ENCODE peak calls at places on chromosomes 4 and X, in nine cellular contexts. One of them, this sample, is unnamed.

GRCh38 chr4:3615386-3616286 is 83.4 kb upstream of the LRPAP1 start:
- DNase-seq in IMR-90: no peak
- DNase-seq in lower leg skin: no peak
- DNase-seq in uterus: no peak
- DNase-seq in heart left ventricle: no peak
- DNase-seq in adrenal gland: no peak
- DNase-seq in tibial nerve: no peak
- DNase-seq in body of pancreas: no peak
- DNase-seq in spleen: peak
- DNase-seq in this sample: no peak

GRCh38 chr4:43048570-43048969 is 156.1 kb downstream of the GRXCR1 start:
- DNase-seq in IMR-90: no peak
- DNase-seq in lower leg skin: no peak
- DNase-seq in uterus: no peak
- DNase-seq in heart left ventricle: no peak
- DNase-seq in adrenal gland: no peak
- DNase-seq in tibial nerve: no peak
- DNase-seq in body of pancreas: no peak
- DNase-seq in spleen: no peak
- DNase-seq in this sample: no peak

GRCh38 chrX:52422884-52423283 is 54.1 kb downstream of the XAGE2 start:
- DNase-seq in IMR-90: peak
- DNase-seq in lower leg skin: no peak
- DNase-seq in uterus: no peak
- DNase-seq in heart left ventricle: no peak
- DNase-seq in adrenal gland: no peak
- DNase-seq in tibial nerve: no peak
- DNase-seq in body of pancreas: no peak
- DNase-seq in spleen: no peak
- DNase-seq in this sample: no peak

GRCh38 chr4:76758996-76759395 is 138.9 kb downstream of the SOWAHB start:
- DNase-seq in IMR-90: no peak
- DNase-seq in lower leg skin: no peak
- DNase-seq in uterus: no peak
- DNase-seq in heart left ventricle: no peak
- DNase-seq in adrenal gland: peak
- DNase-seq in tibial nerve: no peak
- DNase-seq in body of pancreas: no peak
- DNase-seq in spleen: no peak
- DNase-seq in this sample: no peak

GRCh38 chr4:99811117-99811516 is 5.5 kb upstream of the DAPP1 start:
- DNase-seq in IMR-90: no peak
- DNase-seq in lower leg skin: no peak
- DNase-seq in uterus: no peak
- DNase-seq in heart left ventricle: no peak
- DNase-seq in adrenal gland: no peak
- DNase-seq in tibial nerve: no peak
- DNase-seq in body of pancreas: no peak
- DNase-seq in spleen: no peak
- DNase-seq in this sample: no peak

GRCh38 chr4:47642985-47643745 is 158.1 kb downstream of the ATP10D start:
- DNase-seq in IMR-90: peak
- DNase-seq in lower leg skin: no peak
- DNase-seq in uterus: no peak
- DNase-seq in heart left ventricle: no peak
- DNase-seq in adrenal gland: no peak
- DNase-seq in tibial nerve: no peak
- DNase-seq in body of pancreas: no peak
- DNase-seq in spleen: no peak
- DNase-seq in this sample: no peak

GRCh38 chrX:118974088-118974907 is at the start of gene LONRF3:
- DNase-seq in IMR-90: peak
- DNase-seq in lower leg skin: peak
- DNase-seq in uterus: peak
- DNase-seq in heart left ventricle: peak
- DNase-seq in adrenal gland: peak
- DNase-seq in tibial nerve: peak
- DNase-seq in body of pancreas: peak
- DNase-seq in spleen: peak
- DNase-seq in this sample: peak

GRCh38 chr4:103075435-103075893 is 1.1 kb downstream of the SLC9B2 start:
- DNase-seq in IMR-90: peak
- DNase-seq in lower leg skin: no peak
- DNase-seq in uterus: no peak
- DNase-seq in heart left ventricle: no peak
- DNase-seq in adrenal gland: no peak
- DNase-seq in tibial nerve: no peak
- DNase-seq in body of pancreas: no peak
- DNase-seq in spleen: no peak
- DNase-seq in this sample: no peak

GRCh38 chrX:69297521-69297920 is 132.3 kb upstream of the PJA1 start:
- DNase-seq in IMR-90: no peak
- DNase-seq in lower leg skin: no peak
- DNase-seq in uterus: no peak
- DNase-seq in heart left ventricle: no peak
- DNase-seq in adrenal gland: no peak
- DNase-seq in tibial nerve: no peak
- DNase-seq in body of pancreas: no peak
- DNase-seq in spleen: no peak
- DNase-seq in this sample: no peak

GRCh38 chrX:63918611-63919010 is 133.6 kb upstream of the ARHGEF9 start:
- DNase-seq in IMR-90: no peak
- DNase-seq in lower leg skin: no peak
- DNase-seq in uterus: no peak
- DNase-seq in heart left ventricle: peak
- DNase-seq in adrenal gland: no peak
- DNase-seq in tibial nerve: no peak
- DNase-seq in body of pancreas: no peak
- DNase-seq in spleen: no peak
- DNase-seq in this sample: no peak

GRCh38 chrX:130654409-130654970 is 248.5 kb downstream of the ENOX2 start:
- DNase-seq in IMR-90: peak
- DNase-seq in lower leg skin: no peak
- DNase-seq in uterus: no peak
- DNase-seq in heart left ventricle: no peak
- DNase-seq in adrenal gland: no peak
- DNase-seq in tibial nerve: no peak
- DNase-seq in body of pancreas: no peak
- DNase-seq in spleen: no peak
- DNase-seq in this sample: no peak

GRCh38 chr4:112287258-112287873 is 1.7 kb upstream of the TIFA start:
- DNase-seq in IMR-90: no peak
- DNase-seq in lower leg skin: no peak
- DNase-seq in uterus: no peak
- DNase-seq in heart left ventricle: no peak
- DNase-seq in adrenal gland: no peak
- DNase-seq in tibial nerve: no peak
- DNase-seq in body of pancreas: no peak
- DNase-seq in spleen: no peak
- DNase-seq in this sample: no peak

GRCh38 chr4:4763815-4764202 is 95.7 kb upstream of the MSX1 start:
- DNase-seq in IMR-90: peak
- DNase-seq in lower leg skin: no peak
- DNase-seq in uterus: no peak
- DNase-seq in heart left ventricle: no peak
- DNase-seq in adrenal gland: no peak
- DNase-seq in tibial nerve: no peak
- DNase-seq in body of pancreas: no peak
- DNase-seq in spleen: no peak
- DNase-seq in this sample: no peak

GRCh38 chrX:15207384-15207783 is 62.5 kb downstream of the ASB9 start:
- DNase-seq in IMR-90: no peak
- DNase-seq in lower leg skin: no peak
- DNase-seq in uterus: no peak
- DNase-seq in heart left ventricle: no peak
- DNase-seq in adrenal gland: no peak
- DNase-seq in tibial nerve: no peak
- DNase-seq in body of pancreas: no peak
- DNase-seq in spleen: no peak
- DNase-seq in this sample: no peak

GRCh38 chrX:38805294-38806053 is 4.2 kb downstream of the MID1IP1 start:
- DNase-seq in IMR-90: peak
- DNase-seq in lower leg skin: peak
- DNase-seq in uterus: peak
- DNase-seq in heart left ventricle: peak
- DNase-seq in adrenal gland: peak
- DNase-seq in tibial nerve: peak
- DNase-seq in body of pancreas: peak
- DNase-seq in spleen: peak
- DNase-seq in this sample: peak

GRCh38 chrX:38804481-38805293 is 3.4 kb downstream of the MID1IP1 start:
- DNase-seq in IMR-90: no peak
- DNase-seq in lower leg skin: no peak
- DNase-seq in uterus: peak
- DNase-seq in heart left ventricle: peak
- DNase-seq in adrenal gland: peak
- DNase-seq in tibial nerve: no peak
- DNase-seq in body of pancreas: peak
- DNase-seq in spleen: peak
- DNase-seq in this sample: no peak

GRCh38 chrX:38803286-38803608 is 2.0 kb downstream of the MID1IP1 start:
- DNase-seq in IMR-90: no peak
- DNase-seq in lower leg skin: no peak
- DNase-seq in uterus: no peak
- DNase-seq in heart left ventricle: no peak
- DNase-seq in adrenal gland: no peak
- DNase-seq in tibial nerve: no peak
- DNase-seq in body of pancreas: no peak
- DNase-seq in spleen: no peak
- DNase-seq in this sample: no peak

GRCh38 chrX:38806054-38806389 is 4.8 kb downstream of the MID1IP1 start:
- DNase-seq in IMR-90: no peak
- DNase-seq in lower leg skin: no peak
- DNase-seq in uterus: no peak
- DNase-seq in heart left ventricle: no peak
- DNase-seq in adrenal gland: no peak
- DNase-seq in tibial nerve: no peak
- DNase-seq in body of pancreas: peak
- DNase-seq in spleen: no peak
- DNase-seq in this sample: no peak

GRCh38 chrX:38803609-38804480 is 2.6 kb downstream of the MID1IP1 start:
- DNase-seq in IMR-90: peak
- DNase-seq in lower leg skin: peak
- DNase-seq in uterus: peak
- DNase-seq in heart left ventricle: peak
- DNase-seq in adrenal gland: peak
- DNase-seq in tibial nerve: peak
- DNase-seq in body of pancreas: peak
- DNase-seq in spleen: peak
- DNase-seq in this sample: peak
- TF ChIP-seq POLR2A in IMR-90: peak
- TF ChIP-seq POLR2A in lower leg skin: peak
- TF ChIP-seq POLR2A in uterus: peak
- TF ChIP-seq POLR2A in heart left ventricle: peak
- TF ChIP-seq POLR2A in adrenal gland: peak
- TF ChIP-seq POLR2A in tibial nerve: peak
- TF ChIP-seq POLR2A in body of pancreas: peak
- TF ChIP-seq POLR2A in spleen: peak
- TF ChIP-seq POLR2A in this sample: no peak

DNA sequence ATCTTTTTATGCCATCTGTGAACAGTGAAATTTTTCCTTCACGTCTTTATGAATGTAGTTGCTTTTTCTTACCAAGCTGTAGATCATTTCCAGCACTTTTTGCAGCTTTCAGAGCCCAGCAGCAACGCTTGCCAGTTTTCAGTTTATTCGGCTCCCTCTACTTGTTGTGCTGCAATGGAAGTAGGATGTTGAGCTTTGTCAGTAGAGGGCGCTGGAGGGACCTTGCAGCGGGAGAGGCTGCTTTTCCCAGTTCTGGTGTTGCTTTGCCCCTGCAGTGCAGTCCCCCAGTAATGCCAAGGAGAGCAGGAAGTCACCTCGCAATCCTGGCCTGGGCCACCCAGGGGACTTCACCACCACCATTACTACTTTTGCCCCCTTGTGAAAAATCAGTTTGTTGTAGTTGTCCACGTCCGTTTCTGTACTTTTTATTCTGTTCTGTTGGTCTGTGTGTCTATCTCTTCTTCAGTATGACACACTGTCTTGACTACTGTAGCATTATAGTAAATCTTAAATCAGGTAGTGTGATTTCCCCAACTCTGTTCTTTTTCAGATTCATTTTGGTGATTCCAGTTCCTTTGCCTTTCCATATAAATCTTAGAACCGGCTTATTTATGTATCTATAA is 21.8 kb downstream of the CMC4 start:
- DNase-seq in IMR-90: peak
- DNase-seq in lower leg skin: no peak
- DNase-seq in uterus: peak
- DNase-seq in heart left ventricle: peak
- DNase-seq in adrenal gland: peak
- DNase-seq in tibial nerve: no peak
- DNase-seq in body of pancreas: peak
- DNase-seq in spleen: peak
- DNase-seq in this sample: no peak
- TF ChIP-seq CTCF in IMR-90: peak
- TF ChIP-seq CTCF in lower leg skin: no peak
- TF ChIP-seq CTCF in uterus: peak
- TF ChIP-seq CTCF in heart left ventricle: peak
- TF ChIP-seq CTCF in adrenal gland: peak
- TF ChIP-seq CTCF in tibial nerve: peak
- TF ChIP-seq CTCF in body of pancreas: peak
- TF ChIP-seq CTCF in spleen: peak
- TF ChIP-seq CTCF in this sample: peak

DNA sequence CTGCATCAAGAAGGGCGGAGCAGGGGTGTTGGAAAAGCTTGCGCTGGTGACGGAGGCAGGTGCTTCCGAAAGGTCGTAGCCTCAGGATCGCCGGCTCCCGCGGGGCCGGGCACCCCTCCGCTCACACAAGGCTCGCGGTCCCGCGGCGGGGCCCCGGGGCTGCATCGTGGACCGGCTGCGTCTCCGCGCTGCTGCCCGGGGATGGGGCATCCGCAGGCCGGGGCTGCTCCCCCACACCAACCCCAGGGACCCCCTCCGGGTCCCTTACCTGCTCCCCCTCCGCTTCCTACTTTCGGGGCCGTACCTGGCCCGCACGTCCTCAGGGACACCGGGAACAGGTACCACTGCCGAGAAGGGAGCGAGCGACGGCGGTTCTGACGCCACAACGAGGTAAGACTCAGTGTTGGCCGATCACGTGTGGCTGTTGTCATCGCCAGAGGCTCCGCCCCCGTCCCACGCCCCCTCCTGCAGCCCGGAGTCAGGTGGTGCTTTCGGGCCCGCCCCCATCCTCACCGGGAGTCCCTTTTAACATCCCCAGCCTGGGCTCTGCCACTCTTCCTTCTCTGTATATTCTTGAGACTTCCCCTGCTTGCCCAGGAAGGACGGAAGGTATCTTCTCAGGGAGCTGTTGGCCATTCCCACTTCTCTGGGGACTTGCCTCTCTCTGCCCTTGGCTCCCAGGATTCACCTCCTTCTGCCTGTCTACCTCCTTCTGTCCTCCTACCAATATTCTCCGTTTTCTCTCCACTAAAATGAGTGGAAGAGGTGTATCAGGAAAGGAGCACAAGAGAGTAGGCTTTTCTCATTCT is at the start of gene BEX2:
- DNase-seq in IMR-90: no peak
- DNase-seq in lower leg skin: peak
- DNase-seq in uterus: peak
- DNase-seq in heart left ventricle: no peak
- DNase-seq in adrenal gland: peak
- DNase-seq in tibial nerve: peak
- DNase-seq in body of pancreas: peak
- DNase-seq in spleen: peak
- DNase-seq in this sample: peak
- TF ChIP-seq POLR2A in IMR-90: no peak
- TF ChIP-seq POLR2A in lower leg skin: no peak
- TF ChIP-seq POLR2A in uterus: peak
- TF ChIP-seq POLR2A in heart left ventricle: no peak
- TF ChIP-seq POLR2A in adrenal gland: peak
- TF ChIP-seq POLR2A in tibial nerve: peak
- TF ChIP-seq POLR2A in body of pancreas: peak
- TF ChIP-seq POLR2A in spleen: no peak
- TF ChIP-seq POLR2A in this sample: no peak

GRCh38 chrX:17888421-17888820 is 27.3 kb upstream of the RAI2 start:
- DNase-seq in IMR-90: no peak
- DNase-seq in lower leg skin: no peak
- DNase-seq in uterus: no peak
- DNase-seq in heart left ventricle: no peak
- DNase-seq in adrenal gland: no peak
- DNase-seq in tibial nerve: no peak
- DNase-seq in body of pancreas: no peak
- DNase-seq in spleen: no peak
- DNase-seq in this sample: no peak
- TF ChIP-seq CTCF in IMR-90: no peak
- TF ChIP-seq CTCF in lower leg skin: no peak
- TF ChIP-seq CTCF in uterus: no peak
- TF ChIP-seq CTCF in heart left ventricle: peak
- TF ChIP-seq CTCF in adrenal gland: no peak
- TF ChIP-seq CTCF in tibial nerve: no peak
- TF ChIP-seq CTCF in body of pancreas: no peak
- TF ChIP-seq CTCF in spleen: no peak
- TF ChIP-seq CTCF in this sample: no peak

This sample was measured in suprapubic skin.